ENCODE peak calls at places on chromosomes 6 and 20, in six cellular contexts. H is HCT116, I is upper lobe of left lung, A is transverse colon, P is IMR-90, Q is prostate gland. U is an unnamed sample.

GRCh38 chr6:44041461-44042260 is 85.6 kb downstream of the MRPL14 start:
- DNase-seq in I (no peak), P (peak; percentile 99), Q (no peak), A (peak; percentile 34), H (peak; percentile 84), U (peak; percentile 25)

GRCh38 chr6:148251286-148251685 is 91.4 kb upstream of the SASH1 start:
- DNase-seq in A (no peak), I (no peak), P (peak; percentile 80), Q (no peak), H (no peak), U (no peak)

GRCh38 chr6:27604986-27605385 is 132.1 kb upstream of the ZNF184 start:
- DNase-seq in H (no peak), P (no peak), A (no peak), Q (no peak), I (no peak), U (peak; percentile 6)

GRCh38 chr20:13723015-13723414 is 61.7 kb downstream of the ESF1 start:
- DNase-seq in I (no peak), P (no peak), A (no peak), Q (no peak), H (no peak), U (no peak)

GRCh38 chr6:22783921-22784320 is 214.6 kb downstream of the HDGFL1 start:
- DNase-seq in I (no peak), P (peak; percentile 19), H (no peak), Q (no peak), A (no peak), U (no peak)

GRCh38 chr20:10625641-10626040 is 48.2 kb downstream of the JAG1 start:
- DNase-seq in Q (no peak), H (no peak), P (no peak), I (no peak), A (no peak), U (no peak)

GRCh38 chr20:4720977-4721349 is 746 bp upstream of the PRND start:
- DNase-seq in I (no peak), A (no peak), Q (no peak), H (no peak), P (no peak), U (no peak)

GRCh38 chr6:14922306-14922705 is 323.6 kb upstream of the JARID2 start:
- DNase-seq in Q (no peak), I (peak; percentile 38), A (no peak), P (no peak), H (no peak), U (no peak)

GRCh38 chr20:36860339-36860738 is 15.6 kb upstream of the TLDC2 start:
- DNase-seq in Q (no peak), P (peak; percentile 40), A (no peak), I (no peak), H (no peak), U (no peak)

GRCh38 chr6:169805242-169805838 is 53.9 kb downstream of the ERMARD start:
- DNase-seq in H (no peak), I (no peak), Q (no peak), A (no peak), P (no peak), U (no peak)

DNA sequence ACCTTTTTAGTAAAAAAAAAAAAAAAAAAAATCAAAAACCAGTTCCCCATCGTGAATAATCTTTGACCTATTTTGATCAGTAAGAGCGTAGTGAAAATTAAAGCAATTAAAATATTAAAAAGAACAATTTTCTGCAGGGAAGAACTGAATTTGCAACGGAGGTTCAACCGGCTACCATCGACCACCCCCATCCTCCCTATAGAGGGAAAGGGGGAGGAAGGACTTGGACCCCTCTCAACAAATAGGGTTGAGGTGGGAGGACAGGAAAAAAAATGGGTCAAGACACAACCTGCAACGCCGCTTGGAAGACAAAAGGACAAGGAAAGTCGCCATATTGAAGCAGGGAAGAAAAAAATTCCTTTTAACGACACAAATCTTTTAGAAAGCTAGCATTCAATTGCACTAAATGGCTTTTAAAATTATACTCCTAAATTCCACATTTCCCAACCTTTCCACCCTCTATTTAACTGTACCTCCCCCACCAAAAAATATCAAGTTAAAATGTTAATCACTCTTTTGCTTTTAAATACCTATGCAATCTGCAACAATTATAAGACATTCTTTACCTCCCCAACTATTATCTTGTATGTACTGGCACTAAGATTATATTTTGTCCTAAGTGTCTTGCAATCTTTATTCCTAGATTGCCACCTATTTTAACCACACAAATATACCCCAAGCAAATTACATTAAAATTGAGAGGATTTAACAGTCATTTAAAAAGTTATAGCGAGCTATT is 1.7 kb downstream of the PPP1R10 start:
- DNase-seq in A (peak; percentile 41), P (peak; percentile 91), H (peak; percentile 75), Q (peak; percentile 50), I (no peak), U (peak; percentile 83)
- TF ChIP-seq POLR2A in A (no peak), P (peak; percentile 95), H (peak; percentile 98), Q (no peak), I (no peak), U (no peak)

GRCh38 chr20:31861346-31862156 is 8.8 kb downstream of the DUSP15 start:
- DNase-seq in H (peak; percentile 35), I (peak; percentile 38), A (peak; percentile 61), P (peak; percentile 36), Q (no peak), U (peak; percentile 66)
- TF ChIP-seq POLR2A in H (no peak), I (no peak), A (no peak), P (no peak), Q (no peak), U (no peak)

GRCh38 chr6:109455161-109455501 is 441 bp downstream of the MICAL1 start:
- DNase-seq in Q (no peak), P (no peak), I (no peak), A (peak; percentile 63), H (no peak), U (no peak)
- TF ChIP-seq POLR2A in Q (no peak), P (peak; percentile 21), I (no peak), A (no peak), H (no peak), U (no peak)

GRCh38 chr20:60138263-60139127 is 180.3 kb downstream of the CDH26 start:
- DNase-seq in I (peak; percentile 56), Q (peak; percentile 38), H (no peak), A (peak; percentile 48), P (peak; percentile 48), U (peak; percentile 14)
- TF ChIP-seq POLR2A in I (no peak), Q (no peak), H (no peak), A (no peak), P (no peak), U (no peak)

GRCh38 chr20:62305149-62305764 is 2.5 kb downstream of the ADRM1 start:
- DNase-seq in P (no peak), A (no peak), I (no peak), H (no peak), Q (no peak), U (no peak)
- TF ChIP-seq POLR2A in P (no peak), A (no peak), I (no peak), H (no peak), Q (no peak), U (no peak)

DNA sequence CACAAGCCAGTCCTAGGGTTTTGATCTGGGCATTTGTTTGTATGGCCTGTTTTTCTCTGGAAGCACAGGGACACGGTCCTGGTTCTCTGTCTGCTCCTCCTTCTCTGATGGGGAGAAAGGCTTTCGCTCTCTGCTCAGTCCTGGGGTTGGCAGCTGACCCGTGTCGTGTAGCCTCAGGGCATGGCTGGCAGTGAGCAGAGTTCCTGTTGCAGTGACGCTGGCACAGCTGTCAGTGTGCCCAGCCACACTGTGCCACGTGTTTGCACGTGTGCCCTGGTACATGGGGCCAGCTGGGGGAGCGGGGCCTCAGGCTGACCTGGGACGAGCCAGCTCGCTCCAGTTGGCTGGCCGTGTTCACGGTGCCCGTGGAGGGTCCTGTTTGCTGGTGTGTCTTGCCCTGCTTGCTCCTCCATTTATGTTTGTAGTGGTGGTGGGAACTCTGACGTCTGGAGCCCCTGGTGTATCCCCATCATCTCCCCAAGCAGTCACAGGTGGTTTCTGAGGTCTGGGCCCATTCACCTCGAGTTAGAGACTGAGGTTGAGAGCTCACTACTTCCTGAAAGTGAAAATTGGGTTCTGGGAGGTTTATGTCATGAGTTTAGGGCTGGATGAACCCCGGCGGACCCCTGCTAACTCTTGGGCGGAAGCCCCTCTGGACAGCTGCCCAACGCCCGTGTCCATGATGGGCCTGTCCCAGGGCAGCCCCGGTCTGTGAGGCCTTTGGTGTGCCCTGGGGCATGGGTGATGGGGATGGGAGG is 10.2 kb upstream of the DNAJC5 start:
- DNase-seq in H (no peak), I (no peak), A (no peak), Q (peak; percentile 58), P (no peak), U (no peak)
- TF ChIP-seq POLR2A in H (no peak), I (no peak), A (no peak), Q (no peak), P (no peak), U (no peak)

U was measured in erythroblast.